ENCODE peak calls at places on chromosomes 12 and 14, in ten cellular contexts. B is stomach, L is mucosa of descending colon, V is fibroblast of pulmonary artery, F is lower lobe of right lung, A is thoracic aorta, S is heart right ventricle, I is cardiac muscle cell, O is foreskin fibroblast, E is AG10803. P is an unnamed sample.

GRCh38 chr12:39103552-39104165 is 198.3 kb upstream of the CPNE8 start:
- DNase-seq in B (no peak), L (peak; percentile 48), V (peak; percentile 77), F (no peak), A (no peak), S (no peak), I (peak; percentile 82), O (no peak), E (peak; percentile 58), P (no peak)

GRCh38 chr12:52870361-52871290 is 21.8 kb upstream of the KRT78 start:
- DNase-seq in B (peak; percentile 81), L (peak; percentile 95), V (peak; percentile 40), F (peak; percentile 73), A (no peak), S (peak; percentile 69), I (peak; percentile 68), O (no peak), E (no peak), P (no peak)

GRCh38 chr12:123200414-123200813 is 32.5 kb downstream of the MPHOSPH9 start:
- DNase-seq in B (no peak), L (no peak), V (no peak), F (no peak), A (no peak), S (no peak), I (no peak), O (no peak), E (no peak), P (no peak)

GRCh38 chr14:104221071-104221625 is 82.8 kb downstream of the KIF26A start:
- DNase-seq in B (no peak), L (no peak), V (no peak), F (peak; percentile 29), A (no peak), S (no peak), I (no peak), O (no peak), E (no peak), P (no peak)

GRCh38 chr14:68918612-68919011 is 60.5 kb downstream of the ACTN1 start:
- DNase-seq in B (no peak), L (no peak), V (no peak), F (no peak), A (no peak), S (no peak), I (no peak), O (no peak), E (no peak), P (no peak)

GRCh38 chr12:82817368-82817767 is 130.7 kb downstream of the TMTC2 start:
- DNase-seq in B (no peak), L (no peak), V (no peak), F (no peak), A (no peak), S (no peak), I (no peak), O (no peak), E (no peak), P (no peak)

GRCh38 chr12:57110189-57111045 is 745 bp downstream of the STAT6 start:
- DNase-seq in B (peak; percentile 68), L (peak; percentile 89), V (no peak), F (peak; percentile 84), A (no peak), S (peak; percentile 79), I (peak; percentile 54), O (peak; percentile 63), E (no peak), P (no peak)

GRCh38 chr12:93302331-93303229 is 75.1 kb upstream of the NUDT4 start:
- DNase-seq in B (no peak), L (no peak), V (peak; percentile 64), F (no peak), A (peak; percentile 36), S (no peak), I (no peak), O (peak; percentile 51), E (peak; percentile 37), P (no peak)

GRCh38 chr12:26740991-26741390 is 92.0 kb downstream of the ITPR2 start:
- DNase-seq in B (no peak), L (no peak), V (no peak), F (no peak), A (no peak), S (no peak), I (no peak), O (no peak), E (no peak), P (no peak)

GRCh38 chr14:101464310-101464983 is 96.8 kb upstream of the DIO3 start:
- DNase-seq in B (peak; percentile 15), L (no peak), V (no peak), F (no peak), A (no peak), S (no peak), I (no peak), O (no peak), E (no peak), P (no peak)

GRCh38 chr12:102740157-102741032 is 176.6 kb downstream of the PAH start:
- DNase-seq in B (no peak), L (no peak), V (peak; percentile 35), F (no peak), A (no peak), S (no peak), I (peak; percentile 11), O (peak; percentile 7), E (peak; percentile 61), P (peak; percentile 56)

GRCh38 chr12:29818925-29819324 is 35.2 kb upstream of the TMTC1 start:
- DNase-seq in B (no peak), L (no peak), V (peak; percentile 8), F (no peak), A (no peak), S (peak; percentile 25), I (no peak), O (peak; percentile 39), E (no peak), P (no peak)

GRCh38 chr12:104109446-104110271 is 28.4 kb downstream of the NFYB start:
- DNase-seq in B (no peak), L (no peak), V (no peak), F (no peak), A (no peak), S (no peak), I (no peak), O (no peak), E (no peak), P (no peak)

DNA sequence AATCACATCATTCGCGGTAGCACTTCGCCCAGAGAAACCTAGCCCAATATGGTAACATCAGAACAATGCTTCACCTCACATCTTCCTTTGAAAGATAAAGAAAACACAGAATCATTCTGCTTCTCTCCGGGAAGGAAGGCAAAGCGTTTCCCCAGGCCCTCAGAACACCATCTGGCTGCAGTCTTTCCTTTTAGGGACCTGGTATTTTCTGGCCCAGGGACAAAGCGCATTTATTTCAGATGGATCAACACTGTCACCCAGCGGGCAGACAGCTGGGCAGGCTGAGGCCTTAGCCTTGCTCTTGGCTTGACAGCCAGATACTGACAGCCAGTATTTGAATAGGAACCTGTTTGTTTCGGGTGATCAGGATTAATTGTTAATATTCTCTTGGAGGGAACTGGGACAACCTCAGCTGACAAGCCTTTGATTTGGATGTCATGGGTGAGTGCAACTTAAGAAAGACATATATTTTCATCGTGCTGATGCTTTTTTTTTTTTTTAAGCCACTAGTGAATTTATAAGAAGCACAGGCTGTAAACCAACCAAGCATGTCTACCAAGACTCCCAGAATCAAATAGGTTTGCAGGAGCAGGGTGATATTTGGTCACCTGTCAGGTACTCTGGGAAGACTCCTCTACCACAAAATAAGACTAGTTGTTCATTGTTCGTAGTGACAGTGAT is 118.9 kb downstream of the VEZT start:
- DNase-seq in B (peak; percentile 79), L (peak; percentile 71), V (peak; percentile 91), F (peak; percentile 66), A (peak; percentile 12), S (peak; percentile 33), I (peak; percentile 88), O (peak; percentile 84), E (peak; percentile 87), P (peak; percentile 89)
- TF ChIP-seq CTCF in B (peak; percentile 62), L (no peak), V (peak; percentile 99), F (peak; percentile 84), A (peak; percentile 79), S (peak; percentile 82), I (peak; percentile 97), O (peak; percentile 95), E (peak; percentile 97), P (peak; percentile 99)

GRCh38 chr12:6965026-6965661 is 5.3 kb downstream of the PHB2 start:
- DNase-seq in B (peak; percentile 91), L (peak; percentile 88), V (peak; percentile 89), F (peak; percentile 89), A (no peak), S (peak; percentile 81), I (peak; percentile 88), O (peak; percentile 80), E (peak; percentile 85), P (peak; percentile 93)

GRCh38 chr12:6963016-6963731 is 7.3 kb downstream of the PHB2 start:
- DNase-seq in B (peak; percentile 95), L (peak; percentile 97), V (no peak), F (peak; percentile 93), A (no peak), S (no peak), I (no peak), O (no peak), E (no peak), P (peak; percentile 89)

GRCh38 chr12:6962285-6963015 is 8.0 kb downstream of the PHB2 start:
- DNase-seq in B (peak; percentile 86), L (peak; percentile 85), V (no peak), F (peak; percentile 87), A (no peak), S (no peak), I (peak; percentile 9), O (no peak), E (no peak), P (peak; percentile 79)

GRCh38 chr12:6964605-6965025 is 5.8 kb downstream of the PHB2 start:
- DNase-seq in B (no peak), L (no peak), V (no peak), F (no peak), A (no peak), S (no peak), I (no peak), O (no peak), E (no peak), P (no peak)

GRCh38 chr12:6963741-6964446 is 6.6 kb downstream of the PHB2 start:
- DNase-seq in B (no peak), L (peak; percentile 65), V (no peak), F (no peak), A (no peak), S (no peak), I (no peak), O (no peak), E (no peak), P (no peak)
- H3K4me3 ChIP-seq in B (peak overlapping the region; percentile 62), L (peak overlapping the region; percentile 57), V (no peak overlapping the region), F (peak overlapping the region; percentile 55), A (no peak overlapping the region), S (no peak overlapping the region), I (no peak overlapping the region), O (no peak overlapping the region), E (no peak overlapping the region), P (peak overlapping the region; percentile 84)

GRCh38 chr12:55715833-55716581 is at the start of gene BLOC1S1:
- DNase-seq in B (peak; percentile 96), L (peak; percentile 97), V (peak; percentile 94), F (peak; percentile 95), A (peak; percentile 75), S (peak; percentile 92), I (peak; percentile 91), O (peak; percentile 96), E (peak; percentile 93), P (peak; percentile 91)
- TF ChIP-seq CTCF in B (no peak), L (no peak), V (no peak), F (no peak), A (no peak), S (no peak), I (no peak), O (no peak), E (no peak), P (no peak)

DNA sequence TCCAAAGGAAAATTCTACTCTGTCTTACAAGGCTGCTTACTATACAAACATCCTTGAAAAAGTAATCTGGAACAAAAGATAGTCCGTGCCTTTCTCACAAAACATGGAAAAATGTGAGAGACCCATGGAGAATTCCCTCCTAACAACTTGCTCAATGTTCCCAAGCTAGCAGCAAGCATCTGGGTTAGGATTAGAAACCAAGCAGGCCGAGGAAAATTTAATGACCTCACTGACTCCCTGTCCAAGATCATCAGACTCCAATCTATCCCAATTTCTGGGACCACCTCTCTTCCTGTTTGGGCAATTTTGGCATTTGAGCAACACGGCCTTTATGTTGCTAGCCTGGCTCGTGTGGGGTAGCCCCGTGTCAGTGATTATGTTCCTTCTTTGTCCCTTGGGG is 18.1 kb upstream of the GSG1 start:
- DNase-seq in B (no peak), L (no peak), V (no peak), F (no peak), A (no peak), S (no peak), I (no peak), O (no peak), E (no peak), P (no peak)
- H3K4me3 ChIP-seq in B (no peak overlapping the region), L (no peak overlapping the region), V (no peak overlapping the region), F (no peak overlapping the region), A (no peak overlapping the region), S (no peak overlapping the region), I (no peak overlapping the region), O (no peak overlapping the region), E (no peak overlapping the region), P (no peak overlapping the region)

P was measured in LNCaP clone FGC.